ENCODE peak calls at places on chromosomes 13 and 19, in nine cellular contexts. One of them, this sample, is unnamed.

GRCh38 chr19:45805719-45806118 is 9.4 kb downstream of the RSPH6A start:
- DNase-seq in body of pancreas: no peak
- DNase-seq in thoracic aorta: no peak
- DNase-seq in fibroblast of villous mesenchyme: no peak
- DNase-seq in lower leg skin: no peak
- DNase-seq in GM23338: no peak
- DNase-seq in heart left ventricle: no peak
- DNase-seq in upper lobe of right lung: no peak
- DNase-seq in AG04449: no peak
- DNase-seq in this sample: no peak

GRCh38 chr13:97141564-97142005 is 80.5 kb upstream of the MBNL2 start:
- DNase-seq in body of pancreas: peak
- DNase-seq in GM23338: peak
- DNase-seq in upper lobe of right lung: no peak
- DNase-seq in thoracic aorta: no peak
- DNase-seq in lower leg skin: peak
- DNase-seq in fibroblast of villous mesenchyme: peak
- DNase-seq in heart left ventricle: no peak
- DNase-seq in AG04449: peak
- DNase-seq in this sample: peak

GRCh38 chr13:25876256-25876655 is 175.6 kb downstream of the SHISA2 start:
- DNase-seq in heart left ventricle: no peak
- DNase-seq in upper lobe of right lung: no peak
- DNase-seq in thoracic aorta: no peak
- DNase-seq in body of pancreas: no peak
- DNase-seq in fibroblast of villous mesenchyme: no peak
- DNase-seq in GM23338: no peak
- DNase-seq in AG04449: no peak
- DNase-seq in lower leg skin: no peak
- DNase-seq in this sample: no peak

GRCh38 chr13:99299545-99300341 is 7.5 kb downstream of the GPR183 start:
- DNase-seq in body of pancreas: no peak
- DNase-seq in heart left ventricle: no peak
- DNase-seq in GM23338: peak
- DNase-seq in lower leg skin: no peak
- DNase-seq in upper lobe of right lung: no peak
- DNase-seq in AG04449: no peak
- DNase-seq in fibroblast of villous mesenchyme: no peak
- DNase-seq in thoracic aorta: no peak
- DNase-seq in this sample: no peak

GRCh38 chr13:45473627-45474026 is 8.9 kb downstream of the COG3 start:
- DNase-seq in upper lobe of right lung: no peak
- DNase-seq in GM23338: peak
- DNase-seq in fibroblast of villous mesenchyme: no peak
- DNase-seq in thoracic aorta: no peak
- DNase-seq in AG04449: no peak
- DNase-seq in heart left ventricle: no peak
- DNase-seq in body of pancreas: no peak
- DNase-seq in lower leg skin: no peak
- DNase-seq in this sample: no peak

GRCh38 chr19:1079566-1080111 is 12.7 kb downstream of the ARHGAP45 start:
- DNase-seq in heart left ventricle: no peak
- DNase-seq in upper lobe of right lung: peak
- DNase-seq in lower leg skin: no peak
- DNase-seq in GM23338: peak
- DNase-seq in AG04449: no peak
- DNase-seq in thoracic aorta: no peak
- DNase-seq in body of pancreas: no peak
- DNase-seq in fibroblast of villous mesenchyme: no peak
- DNase-seq in this sample: no peak

GRCh38 chr19:46471116-46471733 is at the start of gene PNMA8A:
- DNase-seq in body of pancreas: peak
- DNase-seq in upper lobe of right lung: peak
- DNase-seq in thoracic aorta: peak
- DNase-seq in AG04449: no peak
- DNase-seq in lower leg skin: no peak
- DNase-seq in heart left ventricle: peak
- DNase-seq in fibroblast of villous mesenchyme: peak
- DNase-seq in GM23338: peak
- DNase-seq in this sample: no peak

GRCh38 chr19:13044160-13044853 is 49.0 kb downstream of the NFIX start:
- DNase-seq in lower leg skin: no peak
- DNase-seq in heart left ventricle: no peak
- DNase-seq in thoracic aorta: no peak
- DNase-seq in body of pancreas: no peak
- DNase-seq in upper lobe of right lung: no peak
- DNase-seq in GM23338: no peak
- DNase-seq in AG04449: no peak
- DNase-seq in fibroblast of villous mesenchyme: no peak
- DNase-seq in this sample: no peak

GRCh38 chr19:6963937-6964336 is 57.3 kb downstream of the MBD3L2B start:
- DNase-seq in upper lobe of right lung: no peak
- DNase-seq in heart left ventricle: no peak
- DNase-seq in body of pancreas: no peak
- DNase-seq in lower leg skin: no peak
- DNase-seq in fibroblast of villous mesenchyme: no peak
- DNase-seq in AG04449: no peak
- DNase-seq in GM23338: peak
- DNase-seq in thoracic aorta: no peak
- DNase-seq in this sample: no peak

GRCh38 chr13:27262546-27262945 is 8.1 kb upstream of the RASL11A start:
- DNase-seq in body of pancreas: no peak
- DNase-seq in AG04449: no peak
- DNase-seq in lower leg skin: no peak
- DNase-seq in upper lobe of right lung: no peak
- DNase-seq in GM23338: no peak
- DNase-seq in thoracic aorta: no peak
- DNase-seq in heart left ventricle: no peak
- DNase-seq in fibroblast of villous mesenchyme: no peak
- DNase-seq in this sample: no peak

GRCh38 chr19:19662866-19663291 is 597 bp downstream of the ATP13A1 start:
- DNase-seq in heart left ventricle: no peak
- DNase-seq in body of pancreas: no peak
- DNase-seq in fibroblast of villous mesenchyme: no peak
- DNase-seq in GM23338: no peak
- DNase-seq in AG04449: no peak
- DNase-seq in upper lobe of right lung: no peak
- DNase-seq in thoracic aorta: no peak
- DNase-seq in lower leg skin: no peak
- DNase-seq in this sample: no peak

GRCh38 chr13:99686944-99687382 is 185.7 kb downstream of the TM9SF2 start:
- DNase-seq in body of pancreas: no peak
- DNase-seq in upper lobe of right lung: no peak
- DNase-seq in GM23338: peak
- DNase-seq in fibroblast of villous mesenchyme: no peak
- DNase-seq in lower leg skin: no peak
- DNase-seq in heart left ventricle: no peak
- DNase-seq in AG04449: no peak
- DNase-seq in thoracic aorta: no peak
- DNase-seq in this sample: no peak

GRCh38 chr19:5364674-5365073 is 24.1 kb upstream of the PTPRS start:
- DNase-seq in thoracic aorta: no peak
- DNase-seq in lower leg skin: no peak
- DNase-seq in GM23338: peak
- DNase-seq in fibroblast of villous mesenchyme: no peak
- DNase-seq in heart left ventricle: no peak
- DNase-seq in upper lobe of right lung: no peak
- DNase-seq in AG04449: no peak
- DNase-seq in body of pancreas: no peak
- DNase-seq in this sample: no peak

DNA sequence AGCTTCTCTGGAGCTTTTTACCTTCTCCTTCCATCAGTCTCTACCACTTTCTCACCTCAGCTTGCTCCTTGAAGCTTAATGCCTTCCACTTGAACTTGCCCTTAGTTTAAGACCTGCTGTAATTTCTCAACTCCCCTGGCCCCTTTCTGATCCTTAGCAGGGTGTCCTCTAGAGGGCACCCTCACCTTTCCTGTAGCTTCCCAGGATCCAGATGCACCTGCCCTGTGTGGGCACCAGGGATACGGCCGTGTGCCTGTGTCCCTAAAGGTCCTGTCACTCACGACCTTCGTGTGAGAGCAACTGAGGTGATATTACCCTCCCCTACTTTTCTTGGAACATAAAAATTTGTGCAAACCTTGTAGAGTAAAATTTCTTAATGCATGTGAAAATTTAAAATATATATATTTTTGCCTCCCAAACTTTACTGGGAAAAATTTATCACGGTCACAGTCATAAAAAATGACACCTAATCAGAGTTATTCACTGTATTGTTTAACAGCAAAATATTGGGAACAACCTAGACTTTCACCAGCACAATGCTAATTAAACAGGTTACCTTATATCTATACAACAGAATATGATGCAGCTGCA is 46.4 kb downstream of the PSG3 start:
- DNase-seq in thoracic aorta: no peak
- DNase-seq in upper lobe of right lung: no peak
- DNase-seq in body of pancreas: peak
- DNase-seq in GM23338: peak
- DNase-seq in lower leg skin: no peak
- DNase-seq in heart left ventricle: no peak
- DNase-seq in AG04449: no peak
- DNase-seq in fibroblast of villous mesenchyme: peak
- DNase-seq in this sample: no peak
- TF ChIP-seq CTCF in thoracic aorta: no peak
- TF ChIP-seq CTCF in upper lobe of right lung: peak
- TF ChIP-seq CTCF in body of pancreas: peak
- TF ChIP-seq CTCF in GM23338: peak
- TF ChIP-seq CTCF in lower leg skin: no peak
- TF ChIP-seq CTCF in heart left ventricle: peak
- TF ChIP-seq CTCF in AG04449: peak
- TF ChIP-seq CTCF in fibroblast of villous mesenchyme: peak
- TF ChIP-seq CTCF in this sample: peak

DNA sequence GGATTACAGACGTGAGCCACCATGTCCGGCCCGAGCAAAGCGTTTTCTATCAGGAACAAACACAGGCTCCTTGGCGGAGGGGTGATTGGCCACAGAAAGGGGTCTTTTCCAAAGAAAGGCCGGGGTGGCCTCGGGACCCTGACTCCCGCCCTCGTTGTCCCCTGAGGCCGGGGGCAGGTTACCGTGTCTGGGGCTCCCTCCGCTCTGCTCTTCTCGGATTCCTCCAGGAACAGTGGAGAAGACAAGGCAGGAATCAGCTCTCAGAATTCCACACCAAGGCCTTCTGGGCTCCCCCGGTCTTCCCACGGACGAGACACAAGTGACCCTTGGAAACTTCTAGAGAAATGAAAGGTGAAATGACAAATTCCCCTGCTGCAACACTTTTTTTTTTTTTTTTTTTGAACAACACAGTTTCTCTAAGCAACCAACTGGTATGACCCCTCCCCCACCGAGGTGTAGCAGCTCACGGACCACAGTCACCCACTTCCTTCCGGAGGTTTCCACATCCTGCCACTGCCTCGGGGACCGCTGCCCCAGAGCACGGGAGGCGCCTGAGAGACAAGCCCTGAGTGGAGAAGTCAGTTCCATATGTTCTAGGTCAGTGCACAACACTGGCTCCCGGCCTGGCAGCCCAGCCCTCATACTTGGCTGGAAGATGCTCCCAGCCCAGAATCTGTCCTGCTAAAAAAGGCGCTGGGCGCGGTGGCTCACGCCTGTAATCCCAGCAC is 11.0 kb downstream of the MOB3A start:
- DNase-seq in GM23338: no peak
- DNase-seq in body of pancreas: peak
- DNase-seq in lower leg skin: peak
- DNase-seq in AG04449: no peak
- DNase-seq in upper lobe of right lung: peak
- DNase-seq in thoracic aorta: no peak
- DNase-seq in heart left ventricle: peak
- DNase-seq in fibroblast of villous mesenchyme: peak
- DNase-seq in this sample: no peak
- H3K4me3 ChIP-seq in GM23338: no peak
- H3K4me3 ChIP-seq in body of pancreas: no peak
- H3K4me3 ChIP-seq in lower leg skin: no peak
- H3K4me3 ChIP-seq in AG04449: no peak
- H3K4me3 ChIP-seq in upper lobe of right lung: peak
- H3K4me3 ChIP-seq in thoracic aorta: peak
- H3K4me3 ChIP-seq in heart left ventricle: peak
- H3K4me3 ChIP-seq in fibroblast of villous mesenchyme: no peak
- H3K4me3 ChIP-seq in this sample: no peak

DNA sequence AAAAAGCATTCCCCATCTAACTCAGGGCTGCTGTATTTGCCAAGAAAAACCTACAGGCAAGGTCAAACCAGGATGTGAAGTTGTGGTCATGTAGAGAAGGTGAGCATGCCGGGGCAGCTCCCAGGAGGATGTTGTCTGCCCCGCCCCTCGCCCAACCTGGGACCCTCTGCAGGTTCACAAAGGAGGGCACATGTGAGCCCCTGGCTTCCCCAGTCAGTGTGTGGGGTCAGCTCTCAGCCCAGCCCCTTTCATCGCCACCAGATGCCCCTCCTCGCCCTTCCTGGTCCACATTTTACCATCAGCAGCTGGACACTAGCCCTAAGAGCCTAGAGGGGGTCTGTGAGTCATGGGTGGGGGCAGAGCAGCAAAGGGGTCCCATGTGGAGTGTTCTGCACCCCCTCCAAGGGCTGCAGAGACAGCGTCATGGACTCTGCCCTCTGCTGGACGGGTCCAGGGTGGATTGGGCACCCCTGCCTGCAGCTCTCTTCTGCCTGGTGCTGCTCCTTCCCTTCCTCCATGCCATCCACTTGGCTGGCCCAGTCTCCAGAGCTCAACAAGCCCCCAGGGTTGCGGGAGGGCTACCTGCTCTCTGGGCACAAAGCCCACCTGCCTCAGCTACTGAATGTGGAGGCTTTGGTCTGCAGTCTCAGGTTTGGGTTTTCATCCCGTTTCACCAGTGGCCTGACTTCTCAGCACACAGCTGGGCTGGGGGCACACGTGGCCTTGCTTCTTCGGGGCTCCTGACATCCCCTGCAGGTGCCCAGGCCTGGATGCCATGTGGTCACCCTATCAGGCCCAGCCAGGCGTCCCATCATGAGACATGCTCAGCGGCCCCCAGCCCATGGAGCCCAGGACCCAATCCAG is 3.7 kb downstream of the PLEKHF1 start:
- DNase-seq in heart left ventricle: no peak
- DNase-seq in lower leg skin: no peak
- DNase-seq in fibroblast of villous mesenchyme: no peak
- DNase-seq in upper lobe of right lung: peak
- DNase-seq in body of pancreas: no peak
- DNase-seq in GM23338: no peak
- DNase-seq in thoracic aorta: no peak
- DNase-seq in AG04449: no peak
- DNase-seq in this sample: no peak
- TF ChIP-seq CTCF in heart left ventricle: peak
- TF ChIP-seq CTCF in lower leg skin: no peak
- TF ChIP-seq CTCF in fibroblast of villous mesenchyme: no peak
- TF ChIP-seq CTCF in upper lobe of right lung: peak
- TF ChIP-seq CTCF in body of pancreas: no peak
- TF ChIP-seq CTCF in GM23338: peak
- TF ChIP-seq CTCF in thoracic aorta: no peak
- TF ChIP-seq CTCF in AG04449: peak
- TF ChIP-seq CTCF in this sample: peak

DNA sequence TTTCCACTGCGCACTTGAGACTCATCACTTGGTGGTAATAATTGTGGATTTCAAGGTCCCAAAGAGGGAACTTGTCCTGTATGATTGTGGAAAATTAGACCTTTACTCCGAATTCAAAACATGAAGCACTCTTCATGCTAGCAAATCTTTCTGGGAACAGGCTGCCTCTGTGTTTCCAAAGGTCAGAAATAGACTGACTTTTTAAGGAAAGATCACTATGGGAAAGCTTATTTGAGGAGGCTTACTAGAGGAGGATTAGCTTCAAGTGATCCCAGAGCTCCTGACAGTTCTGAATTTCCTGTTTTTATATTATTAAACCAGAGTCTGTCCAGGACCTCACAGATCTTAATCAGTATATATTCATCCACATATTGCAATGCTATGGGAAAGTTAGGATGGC is 5.5 kb downstream of the WDFY2 start:
- DNase-seq in body of pancreas: no peak
- DNase-seq in heart left ventricle: no peak
- DNase-seq in GM23338: no peak
- DNase-seq in fibroblast of villous mesenchyme: peak
- DNase-seq in AG04449: no peak
- DNase-seq in thoracic aorta: no peak
- DNase-seq in lower leg skin: no peak
- DNase-seq in upper lobe of right lung: no peak
- DNase-seq in this sample: no peak
- H3K4me3 ChIP-seq in body of pancreas: no peak
- H3K4me3 ChIP-seq in heart left ventricle: no peak
- H3K4me3 ChIP-seq in GM23338: no peak
- H3K4me3 ChIP-seq in fibroblast of villous mesenchyme: no peak
- H3K4me3 ChIP-seq in AG04449: no peak
- H3K4me3 ChIP-seq in thoracic aorta: no peak
- H3K4me3 ChIP-seq in lower leg skin: no peak
- H3K4me3 ChIP-seq in upper lobe of right lung: no peak
- H3K4me3 ChIP-seq in this sample: no peak